ENCODE peak calls at places on chromosomes 12 and 14, in seven cellular contexts. K, A, S, N, B, O and M are unnamed samples.
A peak's percentile ranks its signal among the peaks of the same experiment; 100 is the strongest.

GRCh38 chr12:92827836-92828431 is 101.2 kb downstream of the EEA1 start:
- DNase-seq in K (peak; percentile 34), A (peak; percentile 49), S (no peak), N (peak; percentile 49), B (no peak), O (peak; percentile 73), M (no peak)

GRCh38 chr14:68143341-68143807 is 323.8 kb downstream of the RAD51B start:
- DNase-seq in K (peak; percentile 91), A (peak; percentile 78), S (peak; percentile 45), N (peak; percentile 36), B (no peak), O (peak; percentile 98), M (no peak)

GRCh38 chr12:122072031-122072970 is 6.3 kb upstream of the MLXIP start:
- DNase-seq in K (peak; percentile 94), A (peak; percentile 95), S (peak; percentile 38), N (peak; percentile 95), B (no peak), O (peak; percentile 95), M (no peak)

GRCh38 chr12:6767592-6768384 is 1.6 kb downstream of the PTMS start:
- DNase-seq in K (peak; percentile 36), A (no peak), S (no peak), N (peak; percentile 33), B (no peak), O (peak; percentile 28), M (peak; percentile 11)

GRCh38 chr14:67510836-67511235 is 22.3 kb upstream of the PLEKHH1 start:
- DNase-seq in K (peak; percentile 11), A (no peak), S (no peak), N (no peak), B (no peak), O (peak; percentile 10), M (no peak)

GRCh38 chr14:78835052-78835451 is 664.9 kb downstream of the NRXN3 start:
- DNase-seq in K (no peak), A (no peak), S (no peak), N (no peak), B (no peak), O (no peak), M (no peak)

GRCh38 chr14:88518592-88519512 is 36.0 kb downstream of the PTPN21 start:
- DNase-seq in K (peak; percentile 80), A (peak; percentile 79), S (no peak), N (peak; percentile 88), B (no peak), O (peak; percentile 54), M (no peak)

GRCh38 chr14:80522936-80523335 is 311.6 kb upstream of the DIO2 start:
- DNase-seq in K (no peak), A (no peak), S (no peak), N (peak; percentile 33), B (no peak), O (peak; percentile 17), M (no peak)

GRCh38 chr14:26984318-26985177 is 386.7 kb upstream of the NOVA1 start:
- DNase-seq in K (peak; percentile 55), A (peak; percentile 73), S (peak; percentile 62), N (peak; percentile 31), B (peak; percentile 27), O (peak; percentile 91), M (no peak)

GRCh38 chr12:88375960-88376305 is 204.3 kb downstream of the KITLG start:
- DNase-seq in K (no peak), A (no peak), S (no peak), N (no peak), B (no peak), O (no peak), M (no peak)

GRCh38 chr12:19759229-19759628 is 319.9 kb downstream of the AEBP2 start:
- DNase-seq in K (peak; percentile 92), A (peak; percentile 77), S (no peak), N (peak; percentile 77), B (no peak), O (peak; percentile 78), M (no peak)

GRCh38 chr12:94712852-94713545 is 62.6 kb upstream of the TMCC3 start:
- DNase-seq in K (no peak), A (no peak), S (no peak), N (no peak), B (no peak), O (no peak), M (no peak)

GRCh38 chr12:124466200-124467128 is 100.9 kb downstream of the NCOR2 start:
- DNase-seq in K (peak; percentile 50), A (peak; percentile 75), S (peak; percentile 57), N (peak; percentile 16), B (no peak), O (peak; percentile 93), M (no peak)

GRCh38 chr12:95959107-95959506 is 16.0 kb downstream of the AMDHD1 start:
- DNase-seq in K (peak; percentile 15), A (peak; percentile 8), S (no peak), N (peak; percentile 14), B (no peak), O (peak; percentile 11), M (no peak)

GRCh38 chr14:98665019-98665418 is 607.0 kb downstream of the BCL11B start:
- DNase-seq in K (no peak), A (no peak), S (no peak), N (no peak), B (no peak), O (no peak), M (no peak)

GRCh38 chr14:85415015-85415712 is 114.8 kb upstream of the FLRT2 start:
- DNase-seq in K (peak; percentile 96), A (peak; percentile 94), S (no peak), N (peak; percentile 93), B (peak; percentile 20), O (peak; percentile 98), M (no peak)

DNA sequence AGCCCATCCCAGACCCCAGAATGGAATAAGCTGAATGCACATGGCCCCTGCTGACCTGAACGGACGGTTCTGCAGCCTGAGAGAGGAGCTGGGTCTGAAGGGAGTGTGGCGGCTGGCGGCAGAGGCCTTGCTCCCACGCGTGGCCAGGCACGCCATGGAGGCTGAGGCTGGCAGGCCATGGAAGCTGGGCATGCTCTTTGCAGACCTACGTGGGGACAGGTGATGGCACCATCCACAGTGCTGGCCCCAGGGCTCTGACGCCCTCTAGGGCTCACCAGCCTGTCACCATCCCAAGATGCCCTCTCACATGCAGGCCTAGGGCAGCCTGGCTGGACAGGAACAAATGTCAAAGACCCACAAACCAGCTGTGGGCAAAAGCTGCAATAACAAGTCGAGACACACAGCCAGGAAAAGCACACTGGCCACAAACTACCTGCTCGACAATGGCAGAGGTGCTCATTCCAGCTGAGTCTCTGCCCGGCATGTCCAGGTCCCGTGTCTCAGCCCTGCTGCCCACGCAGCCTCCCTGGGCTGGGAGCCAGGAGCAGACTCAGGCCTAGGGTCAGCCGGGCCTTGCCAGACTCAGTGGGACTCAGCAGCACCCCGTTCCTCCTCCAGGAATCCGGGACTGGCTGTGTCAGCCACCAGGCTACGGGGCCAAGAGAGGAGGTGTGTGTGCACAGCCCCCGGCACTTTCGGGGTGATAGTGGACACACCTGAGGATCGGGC is 19.7 kb downstream of the BTBD6 start:
- DNase-seq in K (peak; percentile 33), A (no peak), S (no peak), N (no peak), B (no peak), O (no peak), M (no peak)
- TF ChIP-seq CTCF in K (no peak), A (no peak), S (no peak), N (no peak), B (no peak), O (no peak), M (no peak)

DNA sequence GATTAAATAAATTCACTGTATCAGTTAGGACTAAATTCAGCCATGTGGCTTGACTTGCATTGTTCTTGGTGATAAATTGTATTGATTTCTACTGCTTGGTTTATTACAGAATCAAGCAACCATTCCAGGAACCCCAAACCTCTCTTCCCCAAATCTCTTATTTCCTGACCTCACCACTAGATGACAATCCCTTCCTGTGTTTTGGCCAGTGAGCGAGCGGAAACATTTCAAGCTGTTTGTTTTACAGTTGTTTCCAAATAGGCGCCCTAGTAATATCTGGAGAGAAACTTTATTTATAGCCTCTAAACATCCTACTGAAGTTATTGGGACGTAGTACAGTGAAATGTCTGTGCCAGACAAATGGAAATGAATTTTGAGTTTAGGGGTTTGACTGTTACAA is 161.1 kb downstream of the SNAPC1 start:
- DNase-seq in K (peak; percentile 18), A (peak; percentile 7), S (no peak), N (peak; percentile 63), B (no peak), O (peak; percentile 5), M (no peak)
- TF ChIP-seq CTCF in K (peak; percentile 70), A (peak; percentile 35), S (no peak), N (peak; percentile 81), B (no peak), O (no peak), M (peak; percentile 22)

GRCh38 chr12:2876431-2877046 is 435 bp downstream of the FOXM1 start:
- DNase-seq in K (peak; percentile 29), A (peak; percentile 31), S (no peak), N (no peak), B (no peak), O (peak; percentile 27), M (no peak)

GRCh38 chr12:2877959-2878732 is 1.1 kb downstream of the RHNO1 start:
- DNase-seq in K (peak; percentile 27), A (peak; percentile 25), S (no peak), N (peak; percentile 53), B (no peak), O (peak; percentile 66), M (no peak)

GRCh38 chr12:2879853-2880252 is 2.8 kb downstream of the RHNO1 start:
- DNase-seq in K (no peak), A (no peak), S (no peak), N (no peak), B (no peak), O (no peak), M (no peak)

DNA sequence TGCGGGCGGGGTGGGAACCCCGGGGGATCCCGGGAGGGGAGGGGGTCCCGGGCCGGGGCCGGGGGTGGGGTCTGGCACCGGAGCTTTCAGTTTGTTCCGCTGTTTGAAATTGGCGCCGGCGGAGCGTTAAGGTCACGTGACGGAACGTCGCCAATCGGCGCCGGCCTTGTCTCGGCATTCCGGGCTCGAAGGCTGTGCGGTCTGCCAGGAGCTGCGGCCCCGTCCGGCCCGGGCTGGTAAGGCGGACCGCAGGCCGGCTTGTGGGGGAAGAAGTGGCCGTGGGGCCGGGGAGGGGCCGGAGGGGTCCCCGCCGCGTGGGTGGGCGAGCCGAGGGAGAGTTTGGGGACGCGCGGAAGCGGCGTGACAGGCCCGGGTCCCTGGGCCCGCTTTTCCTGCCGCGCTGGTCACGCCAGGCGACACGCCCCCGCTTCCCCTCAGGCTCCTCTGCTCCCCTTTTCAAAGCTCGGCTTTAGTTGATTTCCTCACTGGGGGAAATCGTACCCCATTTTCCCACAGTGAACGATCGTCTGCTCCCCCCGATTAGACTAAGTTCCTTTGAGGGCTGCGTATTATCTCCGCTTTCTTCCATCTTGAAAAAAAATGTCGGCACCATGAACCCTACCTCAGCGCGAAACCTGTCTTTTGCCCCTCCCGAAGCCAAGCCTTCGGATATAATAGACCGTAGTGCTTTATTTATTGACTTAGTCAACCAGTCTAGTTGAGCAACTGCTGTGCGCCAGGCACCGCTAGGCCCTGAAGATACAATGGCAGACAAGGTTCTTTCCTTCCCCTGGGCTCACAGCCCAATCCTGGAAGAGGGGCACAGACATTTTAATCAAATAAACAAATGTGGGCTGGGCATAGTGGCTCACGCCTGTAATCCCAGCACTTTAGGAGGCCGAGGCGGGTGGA is at the start of the genes FOXM1 and RHNO1:
- DNase-seq in K (peak; percentile 79), A (peak; percentile 88), S (peak; percentile 93), N (peak; percentile 85), B (peak; percentile 87), O (peak; percentile 89), M (peak; percentile 93)
- TF ChIP-seq CTCF in K (no peak), A (peak; percentile 18), S (no peak), N (peak; percentile 27), B (no peak), O (no peak), M (no peak)

DNA sequence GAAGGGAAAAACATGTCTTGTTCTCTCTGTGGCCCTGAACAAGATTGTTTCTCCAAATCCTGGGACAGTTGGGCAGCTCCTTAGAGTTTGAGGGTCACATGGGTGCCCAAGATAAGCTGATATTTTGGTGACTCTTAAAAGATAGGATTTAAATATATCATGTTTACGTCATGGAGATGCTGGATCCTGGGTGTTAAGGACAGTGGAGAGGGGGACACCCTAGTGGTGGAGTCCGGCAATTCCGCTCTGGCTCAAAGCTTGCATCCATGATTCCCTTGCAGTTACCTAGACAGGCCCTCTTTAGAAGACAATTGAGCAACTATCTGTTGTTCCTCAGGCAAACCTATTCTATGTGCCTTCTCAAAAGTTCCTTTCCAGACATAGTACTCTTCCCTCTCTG is 101.8 kb downstream of the CMKLR1 start:
- DNase-seq in K (no peak), A (no peak), S (no peak), N (no peak), B (no peak), O (no peak), M (no peak)
- TF ChIP-seq CTCF in K (no peak), A (peak; percentile 9), S (no peak), N (no peak), B (no peak), O (peak; percentile 11), M (peak; percentile 16)